ENCODE peak calls at places on chromosomes 11 and 22, in seven cellular contexts. N is IMR-90, Z is H9, C is mesendoderm, E is H1, U is trophoblast cell, P is mesenchymal stem cell. K is an unnamed sample.
A peak's percentile ranks its signal among the peaks of the same experiment; 100 is the strongest.

GRCh38 chr11:90908074-90908473 is 685.2 kb upstream of the CHORDC1 start:
- DNase-seq in N (no peak), Z (no peak), C (no peak), E (no peak), U (no peak), P (no peak), K (no peak)

GRCh38 chr11:20488352-20488751 is 100.8 kb downstream of the PRMT3 start:
- DNase-seq in N (no peak), Z (no peak), C (no peak), E (no peak), U (no peak), P (no peak), K (no peak)

GRCh38 chr11:69704508-69705245 is 855 bp upstream of the FGF19 start:
- DNase-seq in N (no peak), Z (peak; percentile 94), C (peak; percentile 95), E (no peak), U (peak; percentile 18), P (peak; percentile 33), K (peak; percentile 84)

GRCh38 chr11:67404515-67405195 is 772 bp downstream of the TBC1D10C start:
- DNase-seq in N (no peak), Z (no peak), C (no peak), E (no peak), U (no peak), P (no peak), K (no peak)

GRCh38 chr11:60947666-60948065 is 4.3 kb downstream of the SLC15A3 start:
- DNase-seq in N (no peak), Z (no peak), C (no peak), E (no peak), U (no peak), P (no peak), K (no peak)

GRCh38 chr11:76791861-76792260 is 8.7 kb downstream of the TSKU start:
- DNase-seq in N (peak; percentile 78), Z (peak; percentile 17), C (no peak), E (no peak), U (no peak), P (peak; percentile 52), K (no peak)

GRCh38 chr11:17298302-17298701 is 21.8 kb downstream of the NUCB2 start:
- DNase-seq in N (peak; percentile 39), Z (no peak), C (no peak), E (no peak), U (no peak), P (no peak), K (no peak)

GRCh38 chr11:94738746-94739145 is 29.4 kb upstream of the AMOTL1 start:
- DNase-seq in N (no peak), Z (no peak), C (peak; percentile 68), E (no peak), U (no peak), P (no peak), K (no peak)

GRCh38 chr11:9574806-9575530 is 1.5 kb downstream of the WEE1 start:
- DNase-seq in N (peak; percentile 87), Z (peak; percentile 50), C (peak; percentile 91), E (no peak), U (peak; percentile 77), P (peak; percentile 94), K (no peak)

GRCh38 chr11:9575531-9576240 is 2.2 kb downstream of the WEE1 start:
- DNase-seq in N (no peak), Z (no peak), C (peak; percentile 37), E (no peak), U (peak; percentile 6), P (peak; percentile 51), K (no peak)

GRCh38 chr11:9573054-9573774 is at the start of gene WEE1:
- DNase-seq in N (peak; percentile 98), Z (peak; percentile 99), C (peak; percentile 100), E (peak; percentile 97), U (peak; percentile 100), P (peak; percentile 98), K (peak; percentile 99)

GRCh38 chr11:9573775-9574555 is 495 bp downstream of the WEE1 start:
- DNase-seq in N (no peak), Z (no peak), C (no peak), E (no peak), U (peak; percentile 21), P (no peak), K (no peak)

GRCh38 chr11:9574556-9574805 is 1.0 kb downstream of the WEE1 start:
- DNase-seq in N (no peak), Z (no peak), C (peak; percentile 34), E (no peak), U (no peak), P (no peak), K (no peak)
- H2BK5ac ChIP-seq in N (peak overlapping the region; percentile 94), Z (no peak overlapping the region), C (no peak overlapping the region), E (peak overlapping the region; percentile 42), U (peak overlapping the region; percentile 83), P (peak overlapping the region; percentile 95), K (peak overlapping the region; percentile 99)

GRCh38 chr11:12963051-12963450 is 46.1 kb upstream of the RASSF10 start:
- DNase-seq in N (no peak), Z (no peak), C (no peak), E (no peak), U (no peak), P (no peak), K (no peak)

GRCh38 chr11:12964650-12965049 is 44.5 kb upstream of the RASSF10 start:
- DNase-seq in N (no peak), Z (no peak), C (no peak), E (no peak), U (no peak), P (no peak), K (no peak)

GRCh38 chr11:12961615-12962014 is 47.5 kb upstream of the RASSF10 start:
- DNase-seq in N (peak; percentile 19), Z (no peak), C (no peak), E (no peak), U (no peak), P (no peak), K (no peak)

GRCh38 chr11:12963789-12964536 is 45.2 kb upstream of the RASSF10 start:
- DNase-seq in N (peak; percentile 48), Z (peak; percentile 83), C (peak; percentile 80), E (peak; percentile 49), U (peak; percentile 87), P (peak; percentile 65), K (peak; percentile 78)

GRCh38 chr11:12962306-12962705 is 46.8 kb upstream of the RASSF10 start:
- DNase-seq in N (no peak), Z (no peak), C (no peak), E (no peak), U (no peak), P (no peak), K (no peak)
- H2BK5ac ChIP-seq in N (no peak overlapping the region), Z (no peak overlapping the region), C (no peak overlapping the region), E (no peak overlapping the region), U (no peak overlapping the region), P (no peak overlapping the region), K (no peak overlapping the region)

GRCh38 chr11:58784995-58785394 is 53.3 kb upstream of the GLYAT start:
- DNase-seq in N (no peak), Z (no peak), C (no peak), E (no peak), U (no peak), P (no peak), K (no peak)
- H2BK5ac ChIP-seq in N (no peak overlapping the region), Z (no peak overlapping the region), C (no peak overlapping the region), E (no peak overlapping the region), U (no peak overlapping the region), P (no peak overlapping the region), K (no peak overlapping the region)

GRCh38 chr11:85787809-85788805 is 22.8 kb downstream of the SYTL2 start:
- DNase-seq in N (peak; percentile 42), Z (no peak), C (peak; percentile 41), E (no peak), U (peak; percentile 45), P (no peak), K (no peak)

GRCh38 chr11:85795712-85796487 is 15.0 kb downstream of the SYTL2 start:
- DNase-seq in N (no peak), Z (no peak), C (no peak), E (no peak), U (no peak), P (no peak), K (no peak)

GRCh38 chr11:85787168-85787567 is 23.8 kb downstream of the SYTL2 start:
- DNase-seq in N (no peak), Z (no peak), C (no peak), E (no peak), U (no peak), P (no peak), K (no peak)

DNA sequence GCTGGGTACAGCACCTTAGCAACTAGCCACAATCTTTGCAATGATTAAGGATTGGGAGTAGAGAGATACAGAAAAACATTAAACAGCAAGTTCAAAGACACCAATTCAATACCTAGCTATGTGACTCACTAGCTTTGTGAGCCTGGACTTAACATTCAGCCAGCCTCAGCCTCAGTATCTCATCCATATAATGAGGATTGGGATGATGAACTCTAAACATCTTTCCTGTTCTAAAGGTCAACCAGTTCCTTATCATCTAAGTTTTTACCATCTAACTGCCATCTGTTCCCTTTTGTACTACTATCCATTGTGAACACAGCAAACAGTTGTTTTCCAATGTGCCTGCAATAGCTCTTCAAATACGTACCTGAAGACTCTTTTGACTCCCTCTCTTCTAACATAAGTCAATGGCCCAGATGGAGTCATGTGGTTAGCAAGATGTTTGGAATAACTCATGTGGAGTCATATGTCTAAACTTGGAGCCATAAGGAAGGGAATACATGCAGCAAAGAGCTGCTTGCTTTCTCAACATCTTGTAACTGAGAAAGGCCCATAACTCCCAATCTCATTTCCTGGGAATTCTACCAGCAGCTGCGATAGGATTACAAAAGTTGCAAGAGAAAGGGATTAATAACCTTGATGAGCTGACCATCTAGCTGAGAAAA is 19.5 kb downstream of the SYTL2 start:
- DNase-seq in N (peak; percentile 70), Z (no peak), C (no peak), E (no peak), U (no peak), P (no peak), K (no peak)
- H2BK5ac ChIP-seq in N (peak overlapping the region; percentile 5), Z (no peak overlapping the region), C (no peak overlapping the region), E (no peak overlapping the region), U (no peak overlapping the region), P (no peak overlapping the region), K (no peak overlapping the region)

DNA sequence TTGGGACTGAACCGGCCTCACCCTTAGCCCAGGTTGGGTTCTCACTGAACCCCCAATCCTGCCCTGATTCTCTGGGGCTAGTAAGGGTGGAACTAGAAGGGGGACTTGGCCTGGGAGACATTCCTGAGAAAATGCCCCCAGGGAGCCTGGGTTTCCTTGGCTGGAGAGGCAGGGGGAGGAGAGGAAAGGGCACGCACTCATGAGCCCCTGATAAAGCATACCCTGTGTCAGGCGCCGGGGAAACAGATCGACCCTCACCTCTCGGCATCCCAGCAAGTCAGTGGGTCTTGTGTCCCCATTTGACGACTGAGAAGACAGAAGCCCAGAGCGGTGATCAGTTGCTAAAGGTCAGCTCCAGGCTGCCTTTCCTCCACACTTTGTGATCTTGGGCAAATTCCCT is 47.7 kb upstream of the RTL6 start:
- DNase-seq in N (no peak), Z (no peak), C (no peak), E (no peak), U (no peak), P (no peak), K (no peak)
- H2BK5ac ChIP-seq in N (no peak overlapping the region), Z (no peak overlapping the region), C (no peak overlapping the region), E (no peak overlapping the region), U (no peak overlapping the region), P (no peak overlapping the region), K (peak overlapping the region; percentile 42)

DNA sequence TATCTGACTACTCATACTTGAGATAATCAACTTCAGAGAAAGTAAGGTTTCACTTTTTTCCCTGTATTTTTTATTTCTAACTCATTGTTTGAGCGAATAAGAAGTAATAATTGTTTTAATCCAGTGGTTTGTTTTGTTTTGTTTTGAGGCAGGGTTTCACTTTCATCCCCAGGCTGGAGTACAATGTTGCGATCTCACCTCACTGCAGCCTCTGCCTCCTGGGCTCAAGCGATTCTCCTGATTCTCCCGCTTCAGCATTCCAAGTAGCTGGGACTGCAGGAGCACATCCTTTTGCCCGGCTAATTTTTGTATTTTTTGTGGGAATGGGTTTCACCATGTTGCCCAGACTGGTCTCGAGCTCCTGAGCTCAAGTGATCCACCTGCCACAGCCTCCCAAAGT is 8.6 kb downstream of the GTF2H1 start:
- DNase-seq in N (no peak), Z (no peak), C (no peak), E (no peak), U (no peak), P (no peak), K (no peak)
- H2BK5ac ChIP-seq in N (no peak overlapping the region), Z (no peak overlapping the region), C (no peak overlapping the region), E (no peak overlapping the region), U (no peak overlapping the region), P (no peak overlapping the region), K (no peak overlapping the region)